ENCODE peak calls at places on chromosomes 16 and 17, in four cellular contexts. One of them, this sample, is unnamed.

GRCh38 chr16:3980311-3981111 is 100.0 kb upstream of the CREBBP start:
- DNase-seq in nephron progenitor cell: no peak
- DNase-seq in mammary epithelial cell: no peak
- DNase-seq in heart right ventricle: no peak
- DNase-seq in this sample: no peak

GRCh38 chr16:69481901-69482341 is 57.5 kb downstream of the CYB5B start:
- DNase-seq in nephron progenitor cell: no peak
- DNase-seq in mammary epithelial cell: peak
- DNase-seq in heart right ventricle: peak
- DNase-seq in this sample: no peak

GRCh38 chr16:58499092-58499511 is 841 bp upstream of the NDRG4 start:
- DNase-seq in nephron progenitor cell: no peak
- DNase-seq in mammary epithelial cell: no peak
- DNase-seq in heart right ventricle: no peak
- DNase-seq in this sample: no peak

GRCh38 chr16:84826558-84826941 is 6.8 kb downstream of the CRISPLD2 start:
- DNase-seq in nephron progenitor cell: no peak
- DNase-seq in mammary epithelial cell: no peak
- DNase-seq in heart right ventricle: no peak
- DNase-seq in this sample: no peak

GRCh38 chr16:53495325-53495724 is 7.7 kb downstream of the AKTIP start:
- DNase-seq in nephron progenitor cell: no peak
- DNase-seq in mammary epithelial cell: no peak
- DNase-seq in heart right ventricle: no peak
- DNase-seq in this sample: no peak

GRCh38 chr17:48586355-48586924 is 3.6 kb downstream of the HOXB3 start:
- DNase-seq in nephron progenitor cell: no peak
- DNase-seq in mammary epithelial cell: no peak
- DNase-seq in heart right ventricle: no peak
- DNase-seq in this sample: no peak

GRCh38 chr17:76820039-76820438 is 48.2 kb upstream of the MGAT5B start:
- DNase-seq in nephron progenitor cell: no peak
- DNase-seq in mammary epithelial cell: no peak
- DNase-seq in heart right ventricle: no peak
- DNase-seq in this sample: no peak

GRCh38 chr17:39737761-39738567 is at the start of gene GRB7:
- DNase-seq in nephron progenitor cell: peak
- DNase-seq in mammary epithelial cell: peak
- DNase-seq in heart right ventricle: no peak
- DNase-seq in this sample: no peak

GRCh38 chr17:43856141-43856540 is 9.2 kb downstream of the CD300LG start:
- DNase-seq in nephron progenitor cell: no peak
- DNase-seq in mammary epithelial cell: no peak
- DNase-seq in heart right ventricle: no peak
- DNase-seq in this sample: no peak

GRCh38 chr17:28916302-28916934 is 13.5 kb upstream of the DHRS13 start:
- DNase-seq in nephron progenitor cell: peak
- DNase-seq in mammary epithelial cell: no peak
- DNase-seq in heart right ventricle: no peak
- DNase-seq in this sample: peak

GRCh38 chr17:58920773-58921172 is 165.1 kb downstream of the PPM1E start:
- DNase-seq in nephron progenitor cell: no peak
- DNase-seq in mammary epithelial cell: no peak
- DNase-seq in heart right ventricle: no peak
- DNase-seq in this sample: no peak

GRCh38 chr16:16033208-16033717 is 83.8 kb downstream of the ABCC1 start:
- DNase-seq in nephron progenitor cell: no peak
- DNase-seq in mammary epithelial cell: no peak
- DNase-seq in heart right ventricle: no peak
- DNase-seq in this sample: no peak

GRCh38 chr16:1048442-1049112 is 24.0 kb upstream of the SSTR5 start:
- DNase-seq in nephron progenitor cell: peak
- DNase-seq in mammary epithelial cell: no peak
- DNase-seq in heart right ventricle: peak
- DNase-seq in this sample: peak

GRCh38 chr16:51710186-51710585 is 559.1 kb upstream of the SALL1 start:
- DNase-seq in nephron progenitor cell: no peak
- DNase-seq in mammary epithelial cell: no peak
- DNase-seq in heart right ventricle: no peak
- DNase-seq in this sample: no peak

GRCh38 chr17:43832976-43833829 is at the start of gene MPP3:
- DNase-seq in nephron progenitor cell: peak
- DNase-seq in mammary epithelial cell: peak
- DNase-seq in heart right ventricle: peak
- DNase-seq in this sample: peak

GRCh38 chr16:67481561-67482259 is 753 bp upstream of the ATP6V0D1 start:
- DNase-seq in nephron progenitor cell: no peak
- DNase-seq in mammary epithelial cell: no peak
- DNase-seq in heart right ventricle: peak
- DNase-seq in this sample: no peak

GRCh38 chr17:12768267-12768666 is 21.0 kb upstream of the ARHGAP44 start:
- DNase-seq in nephron progenitor cell: no peak
- DNase-seq in mammary epithelial cell: no peak
- DNase-seq in heart right ventricle: peak
- DNase-seq in this sample: no peak

GRCh38 chr17:35788504-35788998 is 6.9 kb downstream of the MMP28 start:
- DNase-seq in nephron progenitor cell: no peak
- DNase-seq in mammary epithelial cell: peak
- DNase-seq in heart right ventricle: no peak
- DNase-seq in this sample: no peak

GRCh38 chr17:46191332-46192210 is 1.7 kb downstream of the KANSL1 start:
- DNase-seq in nephron progenitor cell: peak
- DNase-seq in mammary epithelial cell: peak
- DNase-seq in heart right ventricle: no peak
- DNase-seq in this sample: peak

GRCh38 chr17:69535022-69535570 is 120.6 kb downstream of the MAP2K6 start:
- DNase-seq in nephron progenitor cell: no peak
- DNase-seq in mammary epithelial cell: no peak
- DNase-seq in heart right ventricle: no peak
- DNase-seq in this sample: no peak

GRCh38 chr16:19396555-19397011 is 21.1 kb upstream of the TMC5 start:
- DNase-seq in nephron progenitor cell: no peak
- DNase-seq in mammary epithelial cell: peak
- DNase-seq in heart right ventricle: no peak
- DNase-seq in this sample: no peak

GRCh38 chr16:3589001-3589400 is 11.8 kb upstream of the NLRC3 start:
- DNase-seq in nephron progenitor cell: no peak
- DNase-seq in mammary epithelial cell: no peak
- DNase-seq in heart right ventricle: no peak
- DNase-seq in this sample: no peak

GRCh38 chr17:28335959-28336871 is 654 bp downstream of the TNFAIP1 start:
- DNase-seq in nephron progenitor cell: peak
- DNase-seq in mammary epithelial cell: peak
- DNase-seq in heart right ventricle: peak
- DNase-seq in this sample: peak

GRCh38 chr16:17023606-17024005 is 447.2 kb downstream of the XYLT1 start:
- DNase-seq in nephron progenitor cell: no peak
- DNase-seq in mammary epithelial cell: no peak
- DNase-seq in heart right ventricle: no peak
- DNase-seq in this sample: no peak

GRCh38 chr17:49879505-49879904 is 31.6 kb upstream of the TAC4 start:
- DNase-seq in nephron progenitor cell: no peak
- DNase-seq in mammary epithelial cell: no peak
- DNase-seq in heart right ventricle: no peak
- DNase-seq in this sample: no peak

GRCh38 chr16:53743149-53743566 is 39.2 kb downstream of the FTO start:
- DNase-seq in nephron progenitor cell: no peak
- DNase-seq in mammary epithelial cell: peak
- DNase-seq in heart right ventricle: no peak
- DNase-seq in this sample: peak

DNA sequence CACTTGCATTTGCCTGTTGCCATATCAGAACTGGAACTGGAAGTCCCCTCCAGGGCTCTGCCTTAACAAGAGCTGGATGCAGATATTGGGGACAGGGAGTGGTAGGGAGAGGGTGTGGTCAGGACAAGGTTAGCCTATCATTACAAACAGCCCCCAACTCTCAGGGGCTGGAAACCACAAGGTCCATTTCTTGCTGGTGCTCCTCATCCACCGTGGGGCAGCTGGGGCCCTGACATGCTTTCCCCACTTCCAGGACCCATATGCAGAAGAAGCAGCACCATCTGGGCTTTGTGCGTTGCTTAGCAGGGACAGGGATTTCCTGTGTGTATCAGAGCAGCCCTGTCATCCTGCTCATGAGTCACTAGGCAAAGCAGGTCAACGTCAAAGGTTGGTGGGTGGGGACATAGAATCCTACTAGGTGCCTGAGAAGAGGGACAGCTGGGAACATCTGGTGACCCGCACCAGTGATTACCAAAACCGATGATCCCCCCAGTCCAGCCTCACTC is 26.9 kb downstream of the RGS9 start:
- DNase-seq in nephron progenitor cell: no peak
- DNase-seq in mammary epithelial cell: peak
- DNase-seq in heart right ventricle: no peak
- DNase-seq in this sample: no peak
- TF ChIP-seq CTCF in nephron progenitor cell: no peak
- TF ChIP-seq CTCF in mammary epithelial cell: no peak
- TF ChIP-seq CTCF in heart right ventricle: no peak
- TF ChIP-seq CTCF in this sample: no peak

GRCh38 chr17:37218849-37219248 is 156.9 kb upstream of the C17orf78 start:
- DNase-seq in nephron progenitor cell: no peak
- DNase-seq in mammary epithelial cell: no peak
- DNase-seq in heart right ventricle: no peak
- DNase-seq in this sample: no peak
- TF ChIP-seq CTCF in nephron progenitor cell: no peak
- TF ChIP-seq CTCF in mammary epithelial cell: no peak
- TF ChIP-seq CTCF in heart right ventricle: no peak
- TF ChIP-seq CTCF in this sample: no peak

GRCh38 chr16:88455610-88456355 is 2.7 kb downstream of the ZFPM1 start:
- DNase-seq in nephron progenitor cell: peak
- DNase-seq in mammary epithelial cell: peak
- DNase-seq in heart right ventricle: no peak
- DNase-seq in this sample: peak
- TF ChIP-seq CTCF in nephron progenitor cell: no peak
- TF ChIP-seq CTCF in mammary epithelial cell: no peak
- TF ChIP-seq CTCF in heart right ventricle: no peak
- TF ChIP-seq CTCF in this sample: no peak

GRCh38 chr16:74768239-74768638 is 6.4 kb downstream of the FA2H start:
- DNase-seq in nephron progenitor cell: no peak
- DNase-seq in mammary epithelial cell: no peak
- DNase-seq in heart right ventricle: no peak
- DNase-seq in this sample: no peak
- TF ChIP-seq CTCF in nephron progenitor cell: no peak
- TF ChIP-seq CTCF in mammary epithelial cell: no peak
- TF ChIP-seq CTCF in heart right ventricle: no peak
- TF ChIP-seq CTCF in this sample: no peak

GRCh38 chr17:82710499-82711232 is 5.8 kb upstream of the FN3KRP start:
- DNase-seq in nephron progenitor cell: no peak
- DNase-seq in mammary epithelial cell: no peak
- DNase-seq in heart right ventricle: no peak
- DNase-seq in this sample: no peak
- TF ChIP-seq CTCF in nephron progenitor cell: no peak
- TF ChIP-seq CTCF in mammary epithelial cell: no peak
- TF ChIP-seq CTCF in heart right ventricle: no peak
- TF ChIP-seq CTCF in this sample: no peak

DNA sequence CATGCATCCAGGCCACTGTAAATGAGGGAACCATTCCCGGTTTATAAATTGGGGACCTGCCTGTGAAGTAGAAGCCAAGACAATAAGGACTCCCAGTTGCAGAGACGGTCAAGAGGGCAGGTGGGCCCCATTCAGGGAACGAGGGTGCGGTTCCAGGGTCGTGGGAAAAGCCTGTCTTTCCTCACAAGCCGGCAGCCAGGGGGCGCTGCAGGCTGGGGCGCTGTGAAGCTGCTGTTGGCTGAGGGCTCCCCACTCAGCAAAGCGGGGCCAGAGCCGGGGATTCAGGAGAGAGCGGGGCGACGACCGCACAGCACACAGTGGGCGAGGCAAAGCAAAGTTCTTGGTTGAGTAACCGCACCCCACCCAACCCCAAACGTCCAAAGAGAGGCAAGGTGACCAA is 24.9 kb downstream of the CDRT15 start:
- DNase-seq in nephron progenitor cell: no peak
- DNase-seq in mammary epithelial cell: no peak
- DNase-seq in heart right ventricle: no peak
- DNase-seq in this sample: no peak
- TF ChIP-seq CTCF in nephron progenitor cell: no peak
- TF ChIP-seq CTCF in mammary epithelial cell: peak
- TF ChIP-seq CTCF in heart right ventricle: peak
- TF ChIP-seq CTCF in this sample: no peak